ENCODE peak calls at places on chromosomes 11 and 22, in ten cellular contexts. One of them, this sample, is unnamed.

GRCh38 chr11:64226507-64227051 is 505 bp downstream of the NUDT22 start:
- DNase-seq in ovary: no peak
- DNase-seq in NCI-H748 treated with DMSO at 0.1 percent for 48 hours: peak
- DNase-seq in kidney tubule cell: peak
- DNase-seq in stimulated activated CD8-positive, alpha-beta memory T cell treated with anti-CD3 and anti-CD28 coated beads, Interleukin-15, amount 100 ng/mL, for 24 hours: no peak
- DNase-seq in HFF-Myc: no peak
- DNase-seq in tibial artery: peak
- DNase-seq in HFFc6: no peak
- DNase-seq in Daoy: peak
- DNase-seq in HS-27A: no peak
- DNase-seq in this sample: no peak

GRCh38 chr11:5809905-5810792 is 1.4 kb downstream of the OR52N2 start:
- DNase-seq in ovary: no peak
- DNase-seq in NCI-H748 treated with DMSO at 0.1 percent for 48 hours: no peak
- DNase-seq in kidney tubule cell: no peak
- DNase-seq in stimulated activated CD8-positive, alpha-beta memory T cell treated with anti-CD3 and anti-CD28 coated beads, Interleukin-15, amount 100 ng/mL, for 24 hours: no peak
- DNase-seq in HFF-Myc: no peak
- DNase-seq in tibial artery: no peak
- DNase-seq in HFFc6: no peak
- DNase-seq in Daoy: no peak
- DNase-seq in HS-27A: no peak
- DNase-seq in this sample: no peak

GRCh38 chr22:43945632-43946390 is 9.4 kb upstream of the SAMM50 start:
- DNase-seq in ovary: no peak
- DNase-seq in NCI-H748 treated with DMSO at 0.1 percent for 48 hours: peak
- DNase-seq in kidney tubule cell: peak
- DNase-seq in stimulated activated CD8-positive, alpha-beta memory T cell treated with anti-CD3 and anti-CD28 coated beads, Interleukin-15, amount 100 ng/mL, for 24 hours: peak
- DNase-seq in HFF-Myc: no peak
- DNase-seq in tibial artery: peak
- DNase-seq in HFFc6: peak
- DNase-seq in Daoy: peak
- DNase-seq in HS-27A: no peak
- DNase-seq in this sample: no peak

GRCh38 chr22:24961217-24961844 is 8.8 kb downstream of the KIAA1671 start:
- DNase-seq in ovary: no peak
- DNase-seq in NCI-H748 treated with DMSO at 0.1 percent for 48 hours: no peak
- DNase-seq in kidney tubule cell: no peak
- DNase-seq in stimulated activated CD8-positive, alpha-beta memory T cell treated with anti-CD3 and anti-CD28 coated beads, Interleukin-15, amount 100 ng/mL, for 24 hours: no peak
- DNase-seq in HFF-Myc: no peak
- DNase-seq in tibial artery: no peak
- DNase-seq in HFFc6: no peak
- DNase-seq in Daoy: no peak
- DNase-seq in HS-27A: no peak
- DNase-seq in this sample: no peak

GRCh38 chr11:2266586-2267305 is 3.6 kb downstream of the ASCL2 start:
- DNase-seq in ovary: no peak
- DNase-seq in NCI-H748 treated with DMSO at 0.1 percent for 48 hours: no peak
- DNase-seq in kidney tubule cell: no peak
- DNase-seq in stimulated activated CD8-positive, alpha-beta memory T cell treated with anti-CD3 and anti-CD28 coated beads, Interleukin-15, amount 100 ng/mL, for 24 hours: no peak
- DNase-seq in HFF-Myc: no peak
- DNase-seq in tibial artery: no peak
- DNase-seq in HFFc6: no peak
- DNase-seq in Daoy: no peak
- DNase-seq in HS-27A: no peak
- DNase-seq in this sample: no peak

GRCh38 chr22:39462443-39463147 is 5.8 kb downstream of the MGAT3 start:
- DNase-seq in ovary: no peak
- DNase-seq in NCI-H748 treated with DMSO at 0.1 percent for 48 hours: no peak
- DNase-seq in kidney tubule cell: no peak
- DNase-seq in stimulated activated CD8-positive, alpha-beta memory T cell treated with anti-CD3 and anti-CD28 coated beads, Interleukin-15, amount 100 ng/mL, for 24 hours: no peak
- DNase-seq in HFF-Myc: no peak
- DNase-seq in tibial artery: no peak
- DNase-seq in HFFc6: no peak
- DNase-seq in Daoy: no peak
- DNase-seq in HS-27A: no peak
- DNase-seq in this sample: no peak

GRCh38 chr11:3971756-3972404 is 116.4 kb downstream of the STIM1 start:
- DNase-seq in ovary: no peak
- DNase-seq in NCI-H748 treated with DMSO at 0.1 percent for 48 hours: no peak
- DNase-seq in kidney tubule cell: no peak
- DNase-seq in stimulated activated CD8-positive, alpha-beta memory T cell treated with anti-CD3 and anti-CD28 coated beads, Interleukin-15, amount 100 ng/mL, for 24 hours: no peak
- DNase-seq in HFF-Myc: no peak
- DNase-seq in tibial artery: no peak
- DNase-seq in HFFc6: peak
- DNase-seq in Daoy: no peak
- DNase-seq in HS-27A: no peak
- DNase-seq in this sample: no peak

GRCh38 chr11:65225284-65226102 is 36.3 kb upstream of the POLA2 start:
- DNase-seq in ovary: peak
- DNase-seq in NCI-H748 treated with DMSO at 0.1 percent for 48 hours: no peak
- DNase-seq in kidney tubule cell: peak
- DNase-seq in stimulated activated CD8-positive, alpha-beta memory T cell treated with anti-CD3 and anti-CD28 coated beads, Interleukin-15, amount 100 ng/mL, for 24 hours: no peak
- DNase-seq in HFF-Myc: no peak
- DNase-seq in tibial artery: peak
- DNase-seq in HFFc6: peak
- DNase-seq in Daoy: peak
- DNase-seq in HS-27A: no peak
- DNase-seq in this sample: no peak